ENCODE peak calls at places on chromosomes 3 and 15, in four cellular contexts. Z, M, A and B are unnamed samples.

GRCh38 chr15:58393196-58393790 is 38.5 kb upstream of the LIPC start:
- DNase-seq in Z (peak), M (no peak), A (no peak), B (no peak)

GRCh38 chr15:85168642-85169173 is 187.1 kb downstream of the PDE8A start:
- DNase-seq in Z (peak), M (peak), A (no peak), B (peak)

GRCh38 chr3:128613083-128613829 is 37.4 kb downstream of the RPN1 start:
- DNase-seq in Z (no peak), M (no peak), A (no peak), B (no peak)

GRCh38 chr15:40743921-40744809 is 10.9 kb downstream of the RMDN3 start:
- DNase-seq in Z (no peak), M (no peak), A (no peak), B (peak)

GRCh38 chr3:102129774-102130608 is 280.7 kb downstream of the NFKBIZ start:
- DNase-seq in Z (no peak), M (peak), A (no peak), B (peak)

GRCh38 chr3:38119802-38120689 is 16.9 kb downstream of the ACAA1 start:
- DNase-seq in Z (no peak), M (peak), A (peak), B (no peak)

GRCh38 chr3:30181546-30181945 is 424.9 kb upstream of the TGFBR2 start:
- DNase-seq in Z (no peak), M (no peak), A (no peak), B (no peak)

GRCh38 chr3:119794971-119795612 is 13.2 kb downstream of the NR1I2 start:
- DNase-seq in Z (peak), M (peak), A (peak), B (peak)

GRCh38 chr15:94893091-94893490 is 661.7 kb downstream of the MCTP2 start:
- DNase-seq in Z (no peak), M (no peak), A (no peak), B (no peak)

GRCh38 chr3:132461544-132461943 is 44.2 kb downstream of the DNAJC13 start:
- DNase-seq in Z (no peak), M (no peak), A (no peak), B (no peak)

GRCh38 chr15:64693134-64693533 is 82.3 kb downstream of the RBPMS2 start:
- DNase-seq in Z (no peak), M (peak), A (no peak), B (peak)

GRCh38 chr3:126918223-126918622 is 64.7 kb upstream of the PLXNA1 start:
- DNase-seq in Z (no peak), M (no peak), A (no peak), B (no peak)
- H3K4me3 ChIP-seq in Z (no peak), M (no peak), A (no peak), B (no peak)

GRCh38 chr15:62346168-62346567 is 181.1 kb upstream of the C2CD4B start:
- DNase-seq in Z (no peak), M (no peak), A (no peak), B (no peak)
- TF ChIP-seq CTCF in Z (no peak), M (no peak), A (no peak), B (no peak)

GRCh38 chr15:79209690-79210089 is 72.8 kb upstream of the ANKRD34C start:
- DNase-seq in Z (peak), M (no peak), A (no peak), B (no peak)
- H3K4me3 ChIP-seq in Z (peak), M (no peak), A (no peak), B (no peak)

DNA sequence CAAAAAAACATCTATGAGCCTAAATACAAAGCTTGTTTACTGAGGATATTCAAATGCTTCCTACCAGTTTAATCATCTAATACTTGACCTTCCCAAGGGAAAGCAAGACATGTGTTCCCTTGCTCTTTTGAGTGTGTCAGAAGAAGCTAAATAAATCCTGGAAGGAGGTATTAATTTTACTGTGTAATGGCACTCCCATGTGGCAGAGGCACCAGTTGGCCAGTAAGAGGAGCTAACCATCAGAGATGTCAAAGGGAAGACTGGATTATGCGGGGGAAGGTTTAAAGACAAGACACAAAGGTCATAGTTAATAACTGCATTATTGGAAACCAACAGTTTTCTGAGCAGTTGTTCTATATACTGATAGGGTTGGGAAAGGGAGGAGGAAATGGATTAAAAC is 125.1 kb downstream of the SUCLG2 start:
- DNase-seq in Z (no peak), M (no peak), A (no peak), B (no peak)
- TF ChIP-seq CTCF in Z (no peak), M (no peak), A (no peak), B (no peak)

DNA sequence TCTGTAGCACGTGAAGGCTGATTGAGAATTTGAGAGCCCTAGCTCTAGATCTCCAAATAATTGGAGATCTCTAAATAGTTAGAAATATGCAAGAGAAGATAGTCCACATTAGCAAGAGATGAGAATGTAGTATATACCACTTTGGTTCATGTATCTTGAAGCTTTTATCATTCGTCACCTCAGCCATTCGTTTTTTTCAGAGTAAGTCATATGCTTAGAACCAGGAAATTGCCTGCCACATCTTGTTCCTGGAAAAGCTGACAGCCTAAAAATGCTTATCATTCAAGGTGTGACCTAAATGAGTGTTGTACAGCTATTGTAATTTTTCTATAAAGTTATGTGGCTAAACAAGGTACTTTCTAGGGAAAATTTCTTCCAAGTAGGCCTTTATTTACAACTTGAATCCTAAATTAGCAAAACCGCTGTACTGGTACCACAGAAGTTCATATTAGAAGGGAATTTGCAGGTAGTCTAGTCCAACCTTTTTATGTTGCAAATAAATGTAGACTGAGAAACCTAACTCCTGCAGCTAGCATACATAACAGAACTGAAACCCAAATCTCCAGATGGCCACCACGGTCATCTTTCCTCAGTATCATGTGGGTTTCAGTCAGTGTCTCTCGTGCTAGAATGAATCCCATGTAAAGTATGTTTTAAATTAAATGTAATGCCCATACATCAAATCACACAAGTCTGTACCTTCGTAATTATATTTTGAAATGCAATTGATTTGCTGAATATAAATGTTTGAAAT is 48.6 kb downstream of the FNDC3B start:
- DNase-seq in Z (no peak), M (no peak), A (no peak), B (peak)
- H3K4me3 ChIP-seq in Z (no peak), M (no peak), A (no peak), B (no peak)

GRCh38 chr3:173006006-173006405 is 135.0 kb downstream of the SPATA16 start:
- DNase-seq in Z (no peak), M (no peak), A (no peak), B (no peak)
- TF ChIP-seq CTCF in Z (no peak), M (no peak), A (no peak), B (no peak)